ENCODE peak calls at places on chromosomes 13 and 19, in seven cellular contexts. One of them, this sample, is unnamed. For H3K4me1, the result is how much of the 10 kb centered on the place peaks cover.

GRCh38 chr13:47437411-47437810 is 540.6 kb upstream of the HTR2A start:
- DNase-seq in GM23338: no peak
- DNase-seq in left ventricle myocardium inferior: no peak
- DNase-seq in body of pancreas: no peak
- DNase-seq in CD8-positive, alpha-beta T cell: no peak
- DNase-seq in Caco-2: no peak
- DNase-seq in IMR-90: peak
- DNase-seq in this sample: no peak

GRCh38 chr19:18541258-18541991 is 1.9 kb downstream of the FKBP8 start:
- DNase-seq in CD8-positive, alpha-beta T cell: no peak
- DNase-seq in Caco-2: no peak
- DNase-seq in body of pancreas: no peak
- DNase-seq in GM23338: no peak
- DNase-seq in left ventricle myocardium inferior: no peak
- DNase-seq in IMR-90: no peak
- DNase-seq in this sample: no peak

GRCh38 chr13:30371649-30372265 is 50.5 kb upstream of the UBE2L5 start:
- DNase-seq in Caco-2: no peak
- DNase-seq in body of pancreas: peak
- DNase-seq in CD8-positive, alpha-beta T cell: peak
- DNase-seq in IMR-90: peak
- DNase-seq in left ventricle myocardium inferior: no peak
- DNase-seq in GM23338: no peak
- DNase-seq in this sample: no peak

GRCh38 chr13:53131361-53131760 is 102.7 kb downstream of the OLFM4 start:
- DNase-seq in body of pancreas: no peak
- DNase-seq in Caco-2: no peak
- DNase-seq in CD8-positive, alpha-beta T cell: no peak
- DNase-seq in GM23338: no peak
- DNase-seq in IMR-90: no peak
- DNase-seq in left ventricle myocardium inferior: no peak
- DNase-seq in this sample: no peak

GRCh38 chr13:99308481-99309087 is 1.4 kb upstream of the GPR183 start:
- DNase-seq in IMR-90: peak
- DNase-seq in CD8-positive, alpha-beta T cell: no peak
- DNase-seq in left ventricle myocardium inferior: no peak
- DNase-seq in body of pancreas: no peak
- DNase-seq in Caco-2: no peak
- DNase-seq in GM23338: no peak
- DNase-seq in this sample: no peak

GRCh38 chr13:33123066-33123940 is 107.1 kb downstream of the KL start:
- DNase-seq in Caco-2: no peak
- DNase-seq in body of pancreas: no peak
- DNase-seq in CD8-positive, alpha-beta T cell: no peak
- DNase-seq in left ventricle myocardium inferior: peak
- DNase-seq in IMR-90: peak
- DNase-seq in GM23338: peak
- DNase-seq in this sample: no peak

GRCh38 chr13:53783466-53783865 is 754.9 kb downstream of the OLFM4 start:
- DNase-seq in GM23338: no peak
- DNase-seq in IMR-90: no peak
- DNase-seq in body of pancreas: no peak
- DNase-seq in CD8-positive, alpha-beta T cell: no peak
- DNase-seq in left ventricle myocardium inferior: no peak
- DNase-seq in Caco-2: no peak
- DNase-seq in this sample: no peak

GRCh38 chr13:74289861-74290260 is 155.7 kb upstream of the KLF12 start:
- DNase-seq in left ventricle myocardium inferior: no peak
- DNase-seq in CD8-positive, alpha-beta T cell: no peak
- DNase-seq in IMR-90: no peak
- DNase-seq in body of pancreas: no peak
- DNase-seq in GM23338: no peak
- DNase-seq in Caco-2: no peak
- DNase-seq in this sample: no peak

GRCh38 chr19:51712461-51713081 is 11.2 kb downstream of the HAS1 start:
- DNase-seq in Caco-2: no peak
- DNase-seq in IMR-90: peak
- DNase-seq in GM23338: peak
- DNase-seq in left ventricle myocardium inferior: no peak
- DNase-seq in body of pancreas: no peak
- DNase-seq in CD8-positive, alpha-beta T cell: no peak
- DNase-seq in this sample: no peak

GRCh38 chr13:102839462-102839861 is 6.4 kb upstream of the ERCC5 start:
- DNase-seq in left ventricle myocardium inferior: no peak
- DNase-seq in body of pancreas: no peak
- DNase-seq in IMR-90: peak
- DNase-seq in GM23338: no peak
- DNase-seq in CD8-positive, alpha-beta T cell: no peak
- DNase-seq in Caco-2: no peak
- DNase-seq in this sample: no peak

GRCh38 chr19:10858204-10858828 is 10.1 kb downstream of the C19orf38 start:
- DNase-seq in CD8-positive, alpha-beta T cell: no peak
- DNase-seq in left ventricle myocardium inferior: no peak
- DNase-seq in IMR-90: no peak
- DNase-seq in GM23338: peak
- DNase-seq in body of pancreas: no peak
- DNase-seq in Caco-2: no peak
- DNase-seq in this sample: no peak

GRCh38 chr13:73162912-73163911 is 104.4 kb downstream of the KLF5 start:
- DNase-seq in IMR-90: no peak
- DNase-seq in Caco-2: no peak
- DNase-seq in body of pancreas: no peak
- DNase-seq in left ventricle myocardium inferior: no peak
- DNase-seq in CD8-positive, alpha-beta T cell: no peak
- DNase-seq in GM23338: no peak
- DNase-seq in this sample: no peak

GRCh38 chr13:45269204-45269603 is 68.4 kb upstream of the KCTD4 start:
- DNase-seq in CD8-positive, alpha-beta T cell: no peak
- DNase-seq in Caco-2: no peak
- DNase-seq in left ventricle myocardium inferior: no peak
- DNase-seq in IMR-90: peak
- DNase-seq in GM23338: peak
- DNase-seq in body of pancreas: no peak
- DNase-seq in this sample: no peak

GRCh38 chr13:98459171-98459681 is 117.7 kb downstream of the STK24 start:
- DNase-seq in body of pancreas: no peak
- DNase-seq in left ventricle myocardium inferior: no peak
- DNase-seq in IMR-90: no peak
- DNase-seq in CD8-positive, alpha-beta T cell: no peak
- DNase-seq in GM23338: no peak
- DNase-seq in Caco-2: no peak
- DNase-seq in this sample: no peak

GRCh38 chr13:94112227-94112626 is 367.3 kb downstream of the DCT start:
- DNase-seq in GM23338: no peak
- DNase-seq in body of pancreas: peak
- DNase-seq in IMR-90: peak
- DNase-seq in Caco-2: no peak
- DNase-seq in left ventricle myocardium inferior: no peak
- DNase-seq in CD8-positive, alpha-beta T cell: no peak
- DNase-seq in this sample: no peak

GRCh38 chr19:35459414-35460082 is 11.5 kb downstream of the FFAR2 start:
- DNase-seq in body of pancreas: peak
- DNase-seq in Caco-2: no peak
- DNase-seq in IMR-90: no peak
- DNase-seq in left ventricle myocardium inferior: peak
- DNase-seq in CD8-positive, alpha-beta T cell: no peak
- DNase-seq in GM23338: no peak
- DNase-seq in this sample: peak

GRCh38 chr13:79393564-79394249 is 12.3 kb downstream of the RBM26 start:
- DNase-seq in IMR-90: no peak
- DNase-seq in Caco-2: peak
- DNase-seq in CD8-positive, alpha-beta T cell: no peak
- DNase-seq in body of pancreas: no peak
- DNase-seq in left ventricle myocardium inferior: no peak
- DNase-seq in GM23338: no peak
- DNase-seq in this sample: no peak

GRCh38 chr13:99191336-99191899 is 9.2 kb upstream of the UBAC2 start:
- DNase-seq in GM23338: no peak
- DNase-seq in left ventricle myocardium inferior: no peak
- DNase-seq in IMR-90: no peak
- DNase-seq in Caco-2: no peak
- DNase-seq in CD8-positive, alpha-beta T cell: no peak
- DNase-seq in body of pancreas: no peak
- DNase-seq in this sample: no peak

GRCh38 chr13:21637296-21637695 is 33.3 kb upstream of the MICU2 start:
- DNase-seq in IMR-90: peak
- DNase-seq in left ventricle myocardium inferior: no peak
- DNase-seq in CD8-positive, alpha-beta T cell: no peak
- DNase-seq in Caco-2: no peak
- DNase-seq in GM23338: peak
- DNase-seq in body of pancreas: peak
- DNase-seq in this sample: no peak

GRCh38 chr19:58345558-58345957 is 7.7 kb downstream of the A1BG start:
- DNase-seq in GM23338: no peak
- DNase-seq in IMR-90: no peak
- DNase-seq in left ventricle myocardium inferior: no peak
- DNase-seq in body of pancreas: no peak
- DNase-seq in Caco-2: no peak
- DNase-seq in CD8-positive, alpha-beta T cell: no peak
- DNase-seq in this sample: no peak

GRCh38 chr19:17327068-17327653 is 7.5 kb downstream of the ANO8 start:
- DNase-seq in CD8-positive, alpha-beta T cell: no peak
- DNase-seq in body of pancreas: no peak
- DNase-seq in GM23338: no peak
- DNase-seq in IMR-90: no peak
- DNase-seq in Caco-2: no peak
- DNase-seq in left ventricle myocardium inferior: no peak
- DNase-seq in this sample: no peak

GRCh38 chr13:27678306-27679040 is 56.8 kb downstream of the POLR1D start:
- DNase-seq in IMR-90: peak
- DNase-seq in Caco-2: no peak
- DNase-seq in CD8-positive, alpha-beta T cell: no peak
- DNase-seq in GM23338: peak
- DNase-seq in left ventricle myocardium inferior: no peak
- DNase-seq in body of pancreas: no peak
- DNase-seq in this sample: no peak

GRCh38 chr19:40335855-40336700 is 12.1 kb downstream of the C19orf47 start:
- DNase-seq in Caco-2: no peak
- DNase-seq in CD8-positive, alpha-beta T cell: no peak
- DNase-seq in left ventricle myocardium inferior: no peak
- DNase-seq in IMR-90: no peak
- DNase-seq in GM23338: no peak
- DNase-seq in body of pancreas: no peak
- DNase-seq in this sample: no peak

GRCh38 chr19:57935731-57936130 is 529 bp upstream of the ZNF418 start:
- DNase-seq in left ventricle myocardium inferior: no peak
- DNase-seq in body of pancreas: no peak
- DNase-seq in CD8-positive, alpha-beta T cell: no peak
- DNase-seq in GM23338: no peak
- DNase-seq in IMR-90: no peak
- DNase-seq in Caco-2: no peak
- DNase-seq in this sample: no peak

GRCh38 chr19:33368074-33368864 is 5.2 kb upstream of the CEBPG start:
- DNase-seq in IMR-90: peak
- DNase-seq in left ventricle myocardium inferior: no peak
- DNase-seq in CD8-positive, alpha-beta T cell: no peak
- DNase-seq in body of pancreas: no peak
- DNase-seq in Caco-2: no peak
- DNase-seq in GM23338: no peak
- DNase-seq in this sample: no peak
- H3K4me1 ChIP-seq in IMR-90: under half
- H3K4me1 ChIP-seq in left ventricle myocardium inferior: under half
- H3K4me1 ChIP-seq in CD8-positive, alpha-beta T cell: under half
- H3K4me1 ChIP-seq in body of pancreas: under half
- H3K4me1 ChIP-seq in Caco-2: under half
- H3K4me1 ChIP-seq in GM23338: under half
- H3K4me1 ChIP-seq in this sample: under half

GRCh38 chr19:7668842-7669241 is at the start of gene RETN:
- DNase-seq in IMR-90: no peak
- DNase-seq in GM23338: no peak
- DNase-seq in left ventricle myocardium inferior: no peak
- DNase-seq in Caco-2: no peak
- DNase-seq in body of pancreas: no peak
- DNase-seq in CD8-positive, alpha-beta T cell: no peak
- DNase-seq in this sample: no peak
- H3K4me3 ChIP-seq in IMR-90: no peak
- H3K4me3 ChIP-seq in GM23338: peak
- H3K4me3 ChIP-seq in left ventricle myocardium inferior: no peak
- H3K4me3 ChIP-seq in Caco-2: peak
- H3K4me3 ChIP-seq in body of pancreas: no peak
- H3K4me3 ChIP-seq in CD8-positive, alpha-beta T cell: peak
- H3K4me3 ChIP-seq in this sample: no peak

GRCh38 chr19:45621976-45622503 is 17.2 kb downstream of the EML2 start:
- DNase-seq in Caco-2: no peak
- DNase-seq in CD8-positive, alpha-beta T cell: no peak
- DNase-seq in body of pancreas: no peak
- DNase-seq in GM23338: no peak
- DNase-seq in IMR-90: no peak
- DNase-seq in left ventricle myocardium inferior: no peak
- DNase-seq in this sample: no peak
- H3K4me1 ChIP-seq in Caco-2: under half
- H3K4me1 ChIP-seq in CD8-positive, alpha-beta T cell: under half
- H3K4me1 ChIP-seq in body of pancreas: under half
- H3K4me1 ChIP-seq in GM23338: under half
- H3K4me1 ChIP-seq in IMR-90: under half
- H3K4me1 ChIP-seq in left ventricle myocardium inferior: under half
- H3K4me1 ChIP-seq in this sample: under half

GRCh38 chr19:1856345-1856697 is 7.1 kb downstream of the KLF16 start:
- DNase-seq in CD8-positive, alpha-beta T cell: no peak
- DNase-seq in IMR-90: no peak
- DNase-seq in Caco-2: no peak
- DNase-seq in GM23338: no peak
- DNase-seq in left ventricle myocardium inferior: no peak
- DNase-seq in body of pancreas: no peak
- DNase-seq in this sample: no peak

GRCh38 chr19:1856698-1857603 is 6.4 kb downstream of the KLF16 start:
- DNase-seq in Caco-2: no peak
- DNase-seq in IMR-90: peak
- DNase-seq in GM23338: peak
- DNase-seq in CD8-positive, alpha-beta T cell: no peak
- DNase-seq in body of pancreas: peak
- DNase-seq in left ventricle myocardium inferior: peak
- DNase-seq in this sample: peak

GRCh38 chr19:1854542-1855039 is 6.3 kb upstream of the REXO1 start:
- DNase-seq in CD8-positive, alpha-beta T cell: no peak
- DNase-seq in Caco-2: no peak
- DNase-seq in left ventricle myocardium inferior: peak
- DNase-seq in GM23338: peak
- DNase-seq in IMR-90: no peak
- DNase-seq in body of pancreas: no peak
- DNase-seq in this sample: peak

GRCh38 chr19:1855040-1855827 is 7.0 kb upstream of the REXO1 start:
- DNase-seq in IMR-90: peak
- DNase-seq in body of pancreas: peak
- DNase-seq in Caco-2: no peak
- DNase-seq in CD8-positive, alpha-beta T cell: peak
- DNase-seq in GM23338: peak
- DNase-seq in left ventricle myocardium inferior: peak
- DNase-seq in this sample: peak

DNA sequence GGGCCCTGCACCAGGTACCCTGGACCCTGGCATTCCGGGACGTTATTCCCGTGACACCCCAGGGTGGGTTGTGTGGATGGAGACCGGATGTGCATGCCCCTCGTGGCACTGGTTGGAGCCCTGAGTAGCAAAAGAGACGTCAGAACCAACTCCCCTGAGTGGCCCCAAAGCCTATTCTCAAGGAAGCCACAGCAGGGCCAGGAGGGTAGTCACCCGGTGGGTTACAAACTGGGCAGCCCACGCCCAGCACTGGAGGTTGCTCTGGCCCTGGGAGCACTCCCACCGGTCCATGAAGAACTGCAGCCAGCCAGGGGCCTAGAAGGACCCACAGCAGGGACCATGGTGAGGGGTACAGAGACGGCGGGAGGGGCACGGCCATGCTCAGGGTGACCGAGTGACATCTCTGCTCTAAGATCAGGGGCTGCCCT is 7.5 kb downstream of the KLF16 start:
- DNase-seq in Caco-2: no peak
- DNase-seq in CD8-positive, alpha-beta T cell: no peak
- DNase-seq in IMR-90: peak
- DNase-seq in GM23338: no peak
- DNase-seq in left ventricle myocardium inferior: no peak
- DNase-seq in body of pancreas: no peak
- DNase-seq in this sample: no peak
- H3K4me3 ChIP-seq in Caco-2: no peak
- H3K4me3 ChIP-seq in CD8-positive, alpha-beta T cell: peak
- H3K4me3 ChIP-seq in IMR-90: peak
- H3K4me3 ChIP-seq in GM23338: peak
- H3K4me3 ChIP-seq in left ventricle myocardium inferior: peak
- H3K4me3 ChIP-seq in body of pancreas: no peak
- H3K4me3 ChIP-seq in this sample: peak